ENCODE peak calls at places on chromosome 9, in six cellular contexts. A is HCT116, J is endothelial cell, H is PC-9, N is sigmoid colon, B is HFF-Myc. W is an unnamed sample.

GRCh38 chr9:129868571-129869486 is 33.6 kb downstream of the USP20 start:
- DNase-seq in A (no peak), J (no peak), H (no peak), N (no peak), B (no peak), W (no peak)

GRCh38 chr9:31071606-31072286 is 1312.7 kb upstream of the ACO1 start:
- DNase-seq in A (no peak), J (no peak), H (no peak), N (no peak), B (no peak), W (no peak)

GRCh38 chr9:87093777-87094176 is 146.5 kb upstream of the GAS1 start:
- DNase-seq in A (no peak), J (no peak), H (no peak), N (no peak), B (no peak), W (no peak)

GRCh38 chr9:128790536-128790935 is 3.5 kb downstream of the TBC1D13 start:
- DNase-seq in A (no peak), J (no peak), H (no peak), N (no peak), B (no peak), W (no peak)

GRCh38 chr9:117088786-117089185 is 326.1 kb downstream of the ASTN2 start:
- DNase-seq in A (no peak), J (no peak), H (no peak), N (no peak), B (no peak), W (no peak)

GRCh38 chr9:89008346-89009048 is 17.2 kb downstream of the S1PR3 start:
- DNase-seq in A (no peak), J (no peak), H (no peak), N (no peak), B (no peak), W (no peak)

GRCh38 chr9:96719538-96720315 is 58.2 kb downstream of the ZNF510 start:
- DNase-seq in A (no peak), J (no peak), H (no peak), N (no peak), B (no peak), W (peak)

GRCh38 chr9:124487491-124488182 is 19.6 kb downstream of the NR5A1 start:
- DNase-seq in A (no peak), J (no peak), H (no peak), N (no peak), B (no peak), W (no peak)

GRCh38 chr9:126014726-126015125 is 267.6 kb downstream of the PBX3 start:
- DNase-seq in A (no peak), J (no peak), H (no peak), N (no peak), B (no peak), W (no peak)

GRCh38 chr9:85278769-85279168 is 463.0 kb downstream of the AGTPBP1 start:
- DNase-seq in A (no peak), J (no peak), H (no peak), N (no peak), B (no peak), W (no peak)

GRCh38 chr9:26856413-26857032 is 36.1 kb downstream of the CAAP1 start:
- DNase-seq in A (peak), J (peak), H (no peak), N (no peak), B (peak), W (peak)
- TF ChIP-seq CTCF in A (peak), J (peak), H (peak), N (no peak), B (peak), W (peak)

DNA sequence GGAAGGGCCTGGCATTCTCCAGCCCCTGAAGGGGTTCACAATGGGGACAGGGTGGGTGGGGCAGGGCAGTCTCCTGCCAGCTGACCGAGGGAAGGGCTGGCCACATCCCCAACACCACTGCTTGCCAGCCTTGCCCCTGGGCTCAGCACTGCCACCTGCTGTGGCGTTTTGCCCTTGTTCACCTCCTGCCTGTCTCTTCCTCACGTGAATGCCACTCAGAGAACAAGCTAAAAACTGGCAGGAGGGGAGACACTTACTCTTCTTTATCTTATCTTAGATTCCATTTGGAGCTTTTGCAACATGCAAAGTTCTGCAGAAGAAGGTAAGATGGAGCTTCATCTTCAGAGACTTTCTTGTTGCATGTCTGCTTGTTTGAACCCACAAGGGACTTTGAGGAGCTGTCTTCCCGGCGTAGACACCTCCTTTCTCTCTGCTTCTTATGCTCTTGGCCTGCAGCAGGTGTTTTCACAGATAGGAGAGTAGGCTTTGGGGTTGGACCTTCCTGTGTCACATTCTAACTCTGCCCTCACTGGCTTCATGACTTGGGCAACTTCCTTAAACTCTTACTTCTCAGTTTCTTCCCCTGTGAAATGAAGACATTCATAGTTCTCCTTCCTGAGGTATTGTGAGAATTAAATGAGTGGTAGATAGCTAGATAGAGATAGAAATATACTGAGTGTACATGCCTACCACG is 4.1 kb downstream of the LRSAM1 start:
- DNase-seq in A (no peak), J (peak), H (peak), N (no peak), B (no peak), W (no peak)
- TF ChIP-seq CTCF in A (no peak), J (no peak), H (peak), N (peak), B (peak), W (peak)

DNA sequence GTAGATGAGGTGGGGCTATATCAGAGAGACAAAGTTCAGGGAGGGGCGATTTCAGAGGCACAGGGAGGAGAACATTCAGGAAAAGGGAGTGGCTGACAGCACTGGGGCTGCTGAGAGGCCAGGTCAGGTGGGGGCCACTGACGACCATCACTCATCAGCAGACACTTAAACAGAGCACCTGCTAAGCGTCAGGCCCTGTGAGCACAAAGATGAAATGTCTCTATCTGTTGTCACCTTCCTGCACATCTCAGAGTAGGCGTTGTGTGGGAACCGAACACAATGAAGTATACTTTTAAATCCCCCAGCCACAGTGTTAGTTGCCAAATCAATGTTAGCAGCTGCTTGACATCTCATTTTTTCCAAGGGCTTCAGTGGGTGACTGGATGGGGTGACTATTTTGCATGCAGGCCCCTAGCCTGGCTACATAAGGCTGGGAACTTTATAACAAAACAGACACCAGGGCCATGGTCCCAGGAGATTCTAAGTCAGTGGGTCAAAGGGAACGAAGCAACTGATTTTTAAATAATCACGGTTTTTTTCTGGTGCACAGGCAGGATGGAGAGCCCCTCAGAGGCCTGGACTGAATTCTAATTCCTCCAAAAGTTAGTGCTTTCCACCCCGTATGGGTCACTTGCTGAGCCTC is 31.1 kb upstream of the ANKRD18A start:
- DNase-seq in A (no peak), J (no peak), H (no peak), N (no peak), B (no peak), W (no peak)
- TF ChIP-seq CTCF in A (no peak), J (no peak), H (no peak), N (no peak), B (no peak), W (no peak)

GRCh38 chr9:16258708-16259107 is 611.8 kb downstream of the BNC2 start:
- DNase-seq in A (no peak), J (no peak), H (no peak), N (no peak), B (no peak), W (no peak)

GRCh38 chr9:16258191-16258590 is 612.3 kb downstream of the BNC2 start:
- DNase-seq in A (no peak), J (no peak), H (no peak), N (no peak), B (no peak), W (no peak)

GRCh38 chr9:16254674-16255073 is 615.8 kb downstream of the BNC2 start:
- DNase-seq in A (no peak), J (no peak), H (no peak), N (no peak), B (no peak), W (no peak)

GRCh38 chr9:16255217-16255616 is 615.3 kb downstream of the BNC2 start:
- DNase-seq in A (no peak), J (no peak), H (no peak), N (no peak), B (no peak), W (no peak)

DNA sequence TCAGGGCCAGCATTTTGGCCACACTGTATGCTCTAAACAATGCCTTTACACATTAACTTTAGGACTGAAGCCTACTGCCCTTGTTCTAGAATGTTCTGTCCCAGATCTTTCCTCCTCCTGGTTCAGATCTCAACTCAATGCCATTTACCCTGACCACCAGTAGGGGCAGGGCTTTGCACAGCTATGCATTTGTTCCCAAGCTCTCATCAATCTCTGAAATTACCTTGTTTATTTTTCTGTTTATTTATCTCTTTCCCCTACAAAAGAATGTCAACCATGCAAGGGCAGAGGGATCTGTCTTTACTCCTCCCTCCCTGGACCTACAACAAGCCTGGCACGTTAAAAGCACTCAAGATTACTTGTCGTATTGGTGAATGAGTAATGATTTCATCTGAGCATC is 612.9 kb downstream of the BNC2 start:
- DNase-seq in A (no peak), J (peak), H (no peak), N (no peak), B (no peak), W (no peak)
- TF ChIP-seq CTCF in A (no peak), J (peak), H (peak), N (peak), B (peak), W (peak)

GRCh38 chr9:102428305-102428704 is 566.8 kb upstream of the CYLC2 start:
- DNase-seq in A (no peak), J (no peak), H (no peak), N (no peak), B (no peak), W (no peak)
- TF ChIP-seq CTCF in A (no peak), J (no peak), H (no peak), N (no peak), B (no peak), W (no peak)

GRCh38 chr9:134286513-134287245 is 39.6 kb upstream of the RXRA start:
- DNase-seq in A (no peak), J (no peak), H (peak), N (no peak), B (no peak), W (no peak)
- TF ChIP-seq CTCF in A (no peak), J (no peak), H (no peak), N (no peak), B (no peak), W (no peak)

GRCh38 chr9:135780086-135780485 is 78.1 kb downstream of the KCNT1 start:
- DNase-seq in A (no peak), J (no peak), H (no peak), N (no peak), B (no peak), W (no peak)

GRCh38 chr9:135776893-135777622 is 75.1 kb downstream of the KCNT1 start:
- DNase-seq in A (no peak), J (no peak), H (no peak), N (no peak), B (no peak), W (no peak)

GRCh38 chr9:135777623-135778177 is 75.7 kb downstream of the KCNT1 start:
- DNase-seq in A (no peak), J (no peak), H (no peak), N (no peak), B (no peak), W (no peak)

GRCh38 chr9:135779571-135779970 is 77.6 kb downstream of the KCNT1 start:
- DNase-seq in A (no peak), J (no peak), H (no peak), N (no peak), B (no peak), W (no peak)

DNA sequence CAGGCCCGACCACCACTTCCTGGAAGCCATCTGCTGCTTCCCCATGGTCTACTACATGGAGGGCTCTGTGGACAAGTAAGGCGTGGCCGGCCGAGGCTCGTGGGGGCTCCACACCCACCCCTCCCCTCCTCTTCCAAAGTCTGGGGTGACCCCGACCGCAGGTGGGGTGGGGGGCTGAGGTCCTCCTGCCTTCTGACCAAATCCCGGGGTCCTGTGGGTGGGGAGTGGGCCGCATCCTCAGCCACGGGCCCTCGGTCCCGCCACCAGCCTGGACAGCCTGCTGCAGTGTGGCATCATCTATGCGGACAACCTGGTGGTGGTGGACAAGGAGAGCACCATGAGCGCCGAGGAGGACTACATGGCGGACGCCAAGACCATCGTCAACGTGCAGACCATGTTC is 76.4 kb downstream of the KCNT1 start:
- DNase-seq in A (no peak), J (no peak), H (no peak), N (no peak), B (no peak), W (no peak)
- TF ChIP-seq CTCF in A (no peak), J (no peak), H (no peak), N (no peak), B (no peak), W (no peak)

GRCh38 chr9:114451707-114452031 is 53.6 kb downstream of the WHRN start:
- DNase-seq in A (no peak), J (no peak), H (no peak), N (no peak), B (no peak), W (no peak)

GRCh38 chr9:114452219-114453169 is 52.8 kb downstream of the WHRN start:
- DNase-seq in A (no peak), J (no peak), H (no peak), N (no peak), B (no peak), W (no peak)

GRCh38 chr9:114450833-114451706 is 54.2 kb downstream of the WHRN start:
- DNase-seq in A (no peak), J (no peak), H (no peak), N (no peak), B (no peak), W (no peak)

GRCh38 chr9:114456929-114457328 is 48.3 kb downstream of the WHRN start:
- DNase-seq in A (no peak), J (no peak), H (no peak), N (no peak), B (no peak), W (no peak)

GRCh38 chr9:114454652-114455051 is 50.6 kb downstream of the WHRN start:
- DNase-seq in A (no peak), J (no peak), H (no peak), N (no peak), B (no peak), W (no peak)
- TF ChIP-seq CTCF in A (no peak), J (no peak), H (no peak), N (no peak), B (no peak), W (no peak)

GRCh38 chr9:19381656-19382055 is 1.6 kb upstream of the RPS6 start:
- DNase-seq in A (no peak), J (no peak), H (no peak), N (no peak), B (no peak), W (no peak)

GRCh38 chr9:19386469-19387044 is 6.5 kb upstream of the RPS6 start:
- DNase-seq in A (no peak), J (no peak), H (no peak), N (no peak), B (no peak), W (no peak)

GRCh38 chr9:19387317-19387716 is 7.3 kb upstream of the RPS6 start:
- DNase-seq in A (no peak), J (no peak), H (no peak), N (no peak), B (no peak), W (no peak)
- TF ChIP-seq CTCF in A (no peak), J (no peak), H (no peak), N (no peak), B (no peak), W (no peak)

GRCh38 chr9:137304383-137305059 is 2.5 kb upstream of the NRARP start:
- DNase-seq in A (no peak), J (peak), H (no peak), N (no peak), B (no peak), W (no peak)
- TF ChIP-seq CTCF in A (no peak), J (no peak), H (no peak), N (no peak), B (peak), W (peak)

W was measured in kidney epithelial cell.